ENCODE peak calls at places on chromosome 14, in six cellular contexts. P is endothelial cell, H is NCI-H1694 treated with DMSO at 0.1 percent for 48 hours, L is EL, Z is GM23248, B is choroid plexus epithelial cell. X is an unnamed sample.

GRCh38 chr14:105487449-105487985 is 831 bp downstream of the CRIP1 start:
- DNase-seq in P (no peak), H (no peak), L (no peak), Z (no peak), B (no peak), X (no peak)

GRCh38 chr14:103491691-103492090 is 30.9 kb downstream of the CKB start:
- DNase-seq in P (no peak), H (no peak), L (no peak), Z (no peak), B (no peak), X (no peak)

GRCh38 chr14:68922201-68922613 is 56.9 kb downstream of the ACTN1 start:
- DNase-seq in P (no peak), H (no peak), L (no peak), Z (no peak), B (no peak), X (no peak)

GRCh38 chr14:105216490-105217247 is 31.7 kb upstream of the BTBD6 start:
- DNase-seq in P (no peak), H (no peak), L (no peak), Z (no peak), B (peak; percentile 54), X (no peak)

GRCh38 chr14:101372894-101373640 is 188.2 kb upstream of the DIO3 start:
- DNase-seq in P (no peak), H (no peak), L (no peak), Z (no peak), B (no peak), X (no peak)

GRCh38 chr14:100620437-100621100 is 33.4 kb upstream of the BEGAIN start:
- DNase-seq in P (no peak), H (peak; percentile 66), L (no peak), Z (no peak), B (no peak), X (no peak)

GRCh38 chr14:75049731-75050201 is 1.5 kb downstream of the MLH3 start:
- DNase-seq in P (no peak), H (no peak), L (no peak), Z (peak; percentile 83), B (no peak), X (no peak)

GRCh38 chr14:92709340-92710000 is 39.0 kb downstream of the LGMN start:
- DNase-seq in P (no peak), H (no peak), L (no peak), Z (peak; percentile 21), B (no peak), X (no peak)

GRCh38 chr14:93967637-93968250 is 8.6 kb downstream of the ASB2 start:
- DNase-seq in P (no peak), H (no peak), L (no peak), Z (no peak), B (no peak), X (no peak)

GRCh38 chr14:91249841-91250616 is 5.5 kb upstream of the GPR68 start:
- DNase-seq in P (no peak), H (peak; percentile 63), L (peak; percentile 59), Z (peak; percentile 38), B (peak; percentile 32), X (peak; percentile 94)

X was measured in RPMI7951.